ENCODE peak calls at places on chromosome 17, in eight cellular contexts. K is IMR-90, I is breast epithelium, L is HCT116, M is uterus, V is heart left ventricle, A is gastrocnemius medialis, Z is adrenal gland. G is an unnamed sample.

GRCh38 chr17:71975331-71975801 is 145.5 kb upstream of the SOX9 start:
- DNase-seq in M (peak; percentile 27), A (peak; percentile 54), I (peak; percentile 33), K (peak; percentile 42), L (no peak), V (peak; percentile 55), Z (peak; percentile 52), G (peak; percentile 73)

GRCh38 chr17:9472094-9472493 is 103.5 kb downstream of the STX8 start:
- DNase-seq in K (peak; percentile 16), L (no peak), Z (no peak), V (no peak), I (no peak), A (no peak), M (no peak), G (no peak)

GRCh38 chr17:51427259-51428255 is 167.2 kb downstream of the UTP18 start:
- DNase-seq in A (no peak), L (no peak), V (no peak), I (no peak), M (no peak), K (no peak), Z (no peak), G (no peak)

GRCh38 chr17:44112284-44113280 is 10.9 kb downstream of the HDAC5 start:
- DNase-seq in V (peak; percentile 87), L (no peak), I (no peak), K (no peak), M (no peak), A (peak; percentile 54), Z (peak; percentile 80), G (no peak)

GRCh38 chr17:67365762-67366192 is 600 bp downstream of the PSMD12 start:
- DNase-seq in Z (peak; percentile 73), K (peak; percentile 78), L (no peak), M (no peak), I (no peak), V (no peak), A (no peak), G (no peak)

GRCh38 chr17:3885970-3886369 is 6.9 kb downstream of the CAMKK1 start:
- DNase-seq in I (no peak), Z (peak; percentile 85), A (no peak), M (no peak), V (no peak), L (no peak), K (peak; percentile 70), G (no peak)

GRCh38 chr17:60292697-60293096 is 99.2 kb downstream of the USP32 start:
- DNase-seq in Z (no peak), M (no peak), I (no peak), A (no peak), K (no peak), V (no peak), L (no peak), G (no peak)

GRCh38 chr17:7897773-7898172 is 9.2 kb downstream of the CHD3 start:
- DNase-seq in Z (peak; percentile 69), I (no peak), K (peak; percentile 77), M (no peak), L (no peak), V (no peak), A (no peak), G (no peak)

GRCh38 chr17:30188211-30188939 is 47.1 kb downstream of the SLC6A4 start:
- DNase-seq in V (no peak), A (no peak), M (no peak), Z (no peak), K (no peak), I (no peak), L (no peak), G (no peak)

GRCh38 chr17:63402808-63403207 is 43.3 kb downstream of the CYB561 start:
- DNase-seq in K (peak; percentile 93), I (no peak), A (no peak), M (no peak), Z (no peak), L (no peak), V (no peak), G (no peak)

GRCh38 chr17:72135546-72136325 is 14.9 kb downstream of the SOX9 start:
- DNase-seq in I (no peak), A (no peak), Z (no peak), L (no peak), V (no peak), M (no peak), K (no peak), G (no peak)

GRCh38 chr17:83055911-83056582 is 23.4 kb upstream of the METRNL start:
- DNase-seq in L (no peak), M (peak; percentile 63), V (peak; percentile 41), Z (peak; percentile 45), I (no peak), A (no peak), K (peak; percentile 92), G (peak; percentile 29)

GRCh38 chr17:63029520-63029919 is 63.5 kb downstream of the TANC2 start:
- DNase-seq in V (no peak), K (peak; percentile 72), I (no peak), M (no peak), Z (no peak), L (no peak), A (no peak), G (no peak)

GRCh38 chr17:34998205-34998604 is 17.9 kb downstream of the LIG3 start:
- DNase-seq in K (peak; percentile 70), M (peak; percentile 26), Z (peak; percentile 82), V (peak; percentile 56), I (peak; percentile 48), L (peak; percentile 38), A (peak; percentile 38), G (peak; percentile 89)

GRCh38 chr17:35341465-35341992 is 31.9 kb downstream of the SLFN11 start:
- DNase-seq in K (no peak), Z (no peak), L (no peak), I (no peak), A (no peak), M (no peak), V (no peak), G (no peak)

GRCh38 chr17:66636111-66636510 is 198.8 kb upstream of the CACNG5 start:
- DNase-seq in Z (no peak), M (no peak), A (no peak), K (peak; percentile 87), I (no peak), V (no peak), L (no peak), G (no peak)

GRCh38 chr17:46106966-46107644 is 86.1 kb downstream of the KANSL1 start:
- DNase-seq in V (no peak), M (no peak), A (no peak), L (no peak), I (no peak), Z (no peak), K (no peak), G (no peak)

GRCh38 chr17:49502258-49502657 is 7.2 kb downstream of the NGFR start:
- DNase-seq in K (no peak), V (no peak), A (no peak), I (no peak), L (no peak), Z (no peak), M (no peak), G (no peak)

GRCh38 chr17:78125138-78125913 is 3.2 kb downstream of the TMC6 start:
- DNase-seq in Z (no peak), A (no peak), K (no peak), V (no peak), L (no peak), I (no peak), M (no peak), G (no peak)

GRCh38 chr17:4354862-4355514 is 11.5 kb downstream of the UBE2G1 start:
- DNase-seq in I (peak; percentile 11), A (no peak), K (no peak), M (no peak), L (peak; percentile 22), V (no peak), Z (no peak), G (no peak)

GRCh38 chr17:9817086-9817485 is 4.8 kb downstream of the GSG1L2 start:
- DNase-seq in Z (peak; percentile 59), K (peak; percentile 23), M (no peak), V (no peak), L (peak; percentile 61), A (no peak), I (peak; percentile 33), G (no peak)

GRCh38 chr17:48056246-48056745 is 8.1 kb downstream of the NFE2L1 start:
- DNase-seq in L (no peak), I (no peak), K (no peak), A (no peak), M (no peak), V (no peak), Z (no peak), G (no peak)
- H3K4me3 ChIP-seq in L (no peak overlapping the region), I (no peak overlapping the region), K (no peak overlapping the region), A (peak overlapping the region; percentile 5), M (no peak overlapping the region), V (no peak overlapping the region), Z (no peak overlapping the region), G (no peak overlapping the region)

GRCh38 chr17:76598004-76598439 is 12.4 kb upstream of the ST6GALNAC2 start:
- DNase-seq in K (no peak), I (no peak), Z (no peak), V (no peak), L (no peak), M (no peak), A (no peak), G (no peak)

GRCh38 chr17:76597156-76598003 is 11.7 kb upstream of the ST6GALNAC2 start:
- DNase-seq in V (no peak), A (no peak), M (no peak), L (no peak), K (no peak), Z (no peak), I (peak; percentile 88), G (no peak)

GRCh38 chr17:76594676-76595075 is 9.0 kb upstream of the ST6GALNAC2 start:
- DNase-seq in L (no peak), I (no peak), K (no peak), Z (no peak), A (no peak), M (no peak), V (no peak), G (no peak)

GRCh38 chr17:76593964-76594363 is 8.3 kb upstream of the ST6GALNAC2 start:
- DNase-seq in M (no peak), L (no peak), K (no peak), Z (no peak), A (no peak), I (no peak), V (no peak), G (no peak)

GRCh38 chr17:76593338-76593737 is 7.7 kb upstream of the ST6GALNAC2 start:
- DNase-seq in A (no peak), L (peak; percentile 74), I (no peak), M (no peak), V (no peak), Z (no peak), K (peak; percentile 31), G (no peak)
- TF ChIP-seq CTCF in A (no peak), L (peak; percentile 31), I (no peak), M (no peak), V (no peak), Z (no peak), K (no peak), G (no peak)

DNA sequence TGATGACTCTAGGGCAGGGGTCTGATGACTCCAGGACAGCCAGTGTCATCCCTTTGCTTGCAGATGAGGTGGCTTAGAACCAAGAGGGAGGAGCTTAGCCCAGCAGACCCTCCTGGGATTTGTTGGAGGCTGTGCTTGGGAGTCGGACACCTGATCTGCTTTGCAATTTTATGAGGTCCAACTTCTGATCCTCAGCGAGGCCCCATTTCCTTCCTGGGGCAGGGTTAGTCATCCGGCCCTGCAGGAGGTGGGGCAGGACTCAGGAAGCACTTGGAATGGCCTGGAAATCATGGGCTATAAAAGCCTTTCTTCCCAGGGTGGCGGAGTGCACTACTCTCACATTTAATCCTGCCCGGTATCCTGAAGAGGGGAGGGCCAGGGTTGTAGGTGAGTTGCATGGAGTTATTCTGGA is 168.5 kb downstream of the MSI2 start:
- DNase-seq in A (no peak), I (no peak), K (peak; percentile 30), L (peak; percentile 85), V (no peak), M (no peak), Z (no peak), G (no peak)
- TF ChIP-seq POLR2A in A (no peak), I (no peak), K (no peak), L (no peak), V (no peak), M (no peak), Z (no peak), G (no peak)

GRCh38 chr17:40019140-40019991 is 4.1 kb downstream of the CSF3 start:
- DNase-seq in M (peak; percentile 77), V (no peak), Z (no peak), A (peak; percentile 84), I (no peak), K (peak; percentile 86), L (no peak), G (peak; percentile 77)
- H3K4me3 ChIP-seq in M (no peak overlapping the region), V (no peak overlapping the region), Z (no peak overlapping the region), A (no peak overlapping the region), I (no peak overlapping the region), K (no peak overlapping the region), L (no peak overlapping the region), G (no peak overlapping the region)

G was measured in sigmoid colon.